ENCODE peak calls at places on chromosomes 6 and 20, in ten cellular contexts. N, T, J, W, M, I, C, Z, X and R are unnamed samples. For H3K9me3, the result is how much of the 10 kb centered on the place peaks cover.

GRCh38 chr6:131946404-131946991 is 4.7 kb downstream of the CCN2 start:
- DNase-seq in C (no peak), X (no peak), J (no peak), M (no peak), I (no peak), W (peak), Z (peak), T (peak), N (no peak), R (no peak)

GRCh38 chr6:97947841-97948240 is 664.8 kb upstream of the MMS22L start:
- DNase-seq in X (no peak), N (no peak), Z (no peak), T (peak), I (no peak), W (peak), C (peak), J (peak), M (no peak), R (no peak)

GRCh38 chr6:35417979-35418661 is 34.0 kb upstream of the FANCE start:
- DNase-seq in T (no peak), X (peak), Z (no peak), N (peak), W (no peak), M (no peak), J (no peak), C (no peak), I (peak), R (no peak)

GRCh38 chr20:15252289-15252688 is 914.9 kb upstream of the FLRT3 start:
- DNase-seq in T (no peak), C (no peak), J (no peak), X (no peak), W (no peak), I (no peak), M (no peak), Z (no peak), N (no peak), R (no peak)

GRCh38 chr6:75852721-75853120 is 103.7 kb downstream of the MYO6 start:
- DNase-seq in I (no peak), X (no peak), M (no peak), Z (no peak), T (no peak), W (peak), N (no peak), C (no peak), J (no peak), R (no peak)

GRCh38 chr6:148203970-148204369 is 138.7 kb upstream of the SASH1 start:
- DNase-seq in C (no peak), M (peak), I (no peak), T (no peak), Z (peak), X (no peak), W (peak), J (no peak), N (no peak), R (no peak)

GRCh38 chr20:3887870-3888614 is 1.1 kb upstream of the PANK2 start:
- DNase-seq in J (no peak), Z (no peak), N (no peak), M (peak), X (no peak), W (peak), T (no peak), C (no peak), I (no peak), R (no peak)

GRCh38 chr6:115667478-115667996 is 393.2 kb downstream of the FRK start:
- DNase-seq in C (no peak), X (no peak), I (no peak), T (no peak), J (no peak), W (no peak), Z (no peak), M (no peak), N (no peak), R (no peak)

GRCh38 chr6:121890307-121890910 is 455.0 kb downstream of the GJA1 start:
- DNase-seq in I (no peak), J (no peak), W (no peak), X (no peak), T (no peak), C (no peak), N (no peak), M (no peak), Z (no peak), R (no peak)

GRCh38 chr6:44630125-44631028 is 242.9 kb downstream of the CDC5L start:
- DNase-seq in C (peak), M (peak), X (no peak), J (no peak), T (peak), I (no peak), N (peak), Z (peak), W (peak), R (no peak)

GRCh38 chr6:170273681-170274080 is 17.2 kb downstream of the DLL1 start:
- DNase-seq in Z (no peak), J (no peak), X (no peak), I (no peak), C (no peak), W (no peak), N (no peak), T (no peak), M (no peak), R (no peak)

GRCh38 chr20:6632187-6632586 is 135.3 kb upstream of the BMP2 start:
- DNase-seq in J (no peak), W (no peak), N (peak), C (no peak), M (no peak), T (peak), I (no peak), X (no peak), Z (no peak), R (no peak)

GRCh38 chr20:32010666-32011065 is 428 bp downstream of the CCM2L start:
- DNase-seq in N (no peak), W (no peak), M (no peak), T (no peak), C (no peak), X (no peak), Z (no peak), I (no peak), J (no peak), R (no peak)

GRCh38 chr6:5108068-5108467 is 22.9 kb downstream of the PPP1R3G start:
- DNase-seq in J (no peak), I (no peak), X (no peak), M (no peak), Z (no peak), N (no peak), T (no peak), C (no peak), W (no peak), R (no peak)

GRCh38 chr20:31721408-31722332 is 998 bp downstream of the BCL2L1 start:
- DNase-seq in J (peak), N (peak), I (peak), W (no peak), Z (no peak), X (peak), T (peak), C (peak), M (peak), R (peak)

GRCh38 chr6:90469906-90470305 is 117.0 kb downstream of the MAP3K7 start:
- DNase-seq in M (no peak), I (no peak), W (peak), X (no peak), T (no peak), C (no peak), Z (no peak), N (no peak), J (no peak), R (no peak)

GRCh38 chr20:49275634-49276033 is 2.2 kb downstream of the ZNFX1 start:
- DNase-seq in W (no peak), J (no peak), T (no peak), X (no peak), Z (no peak), I (no peak), N (no peak), C (no peak), M (no peak), R (no peak)
- H3K4me3 ChIP-seq in W (peak), J (no peak), T (no peak), X (no peak), Z (peak), I (peak), N (no peak), C (no peak), M (peak), R (peak)

DNA sequence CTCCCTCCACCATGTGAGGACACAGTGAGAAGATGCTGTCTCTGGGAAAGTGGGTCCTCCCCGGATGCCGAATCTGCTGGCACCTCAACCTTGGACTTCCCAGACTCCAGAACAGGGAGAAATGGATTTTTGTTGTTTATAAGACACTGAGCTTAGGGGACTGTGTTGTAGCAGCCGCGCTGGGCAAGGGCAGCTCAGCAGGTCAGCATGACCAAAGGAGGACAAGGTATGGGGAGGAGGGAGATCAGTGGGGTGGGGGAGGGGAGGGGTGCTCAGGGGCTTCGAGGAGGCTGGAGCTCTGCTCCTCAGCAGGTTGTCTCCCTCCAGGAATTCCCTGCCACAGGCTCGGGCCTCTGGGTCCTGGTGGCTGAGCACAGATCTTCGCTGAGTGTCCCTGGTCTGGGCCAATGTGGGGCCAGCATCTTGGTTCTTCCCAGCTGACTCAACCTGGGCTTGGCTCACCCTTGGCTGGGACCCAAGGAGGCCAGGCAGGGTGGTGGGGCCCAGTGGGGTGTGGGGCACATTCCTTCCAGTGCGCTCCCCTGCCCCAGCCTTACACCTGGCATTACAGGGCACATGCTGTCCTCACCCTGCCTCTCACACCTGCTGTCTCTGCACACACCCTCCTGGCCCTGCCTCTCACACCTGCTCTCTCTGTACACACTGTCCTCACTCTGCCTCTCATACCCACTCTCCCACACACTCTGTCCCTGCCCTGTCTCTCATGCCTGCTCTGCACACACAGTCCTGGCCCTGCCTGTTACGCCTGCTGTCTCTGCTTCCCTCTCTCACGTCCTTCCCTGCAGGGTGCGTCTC is 107.3 kb downstream of the SYCP2 start:
- DNase-seq in J (no peak), Z (no peak), T (peak), I (no peak), X (peak), N (peak), C (peak), W (no peak), M (no peak), R (no peak)
- H3K9me3 ChIP-seq in J (under half), Z (under half), T (under half), I (under half), X (under half), N (under half), C (under half), W (under half), M (under half), R (under half)

DNA sequence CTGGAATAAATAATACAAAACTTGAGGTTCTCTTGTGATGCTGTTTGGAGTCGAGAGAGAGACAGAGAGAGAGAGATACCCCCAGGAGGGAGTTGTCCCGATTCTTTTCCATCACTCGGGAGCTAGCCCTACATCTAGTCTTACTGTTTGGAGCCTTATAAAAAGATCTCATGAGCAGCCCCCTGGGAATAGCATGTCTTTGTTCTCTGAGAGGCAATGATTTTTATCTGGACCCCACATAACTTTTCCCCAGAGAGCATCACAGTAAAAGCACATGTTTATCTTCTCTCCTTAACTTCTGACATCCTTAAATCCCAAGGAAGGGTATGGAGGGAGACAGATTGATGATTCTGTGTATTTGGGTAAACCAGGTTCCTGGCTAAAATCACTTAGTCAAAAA is 20.9 kb upstream of the HLA-DOA start:
- DNase-seq in J (no peak), N (no peak), C (no peak), M (peak), Z (no peak), T (no peak), I (no peak), W (no peak), X (no peak), R (no peak)
- H3K4me3 ChIP-seq in J (no peak), N (no peak), C (no peak), M (peak), Z (no peak), T (no peak), I (no peak), W (no peak), X (no peak), R (no peak)

DNA sequence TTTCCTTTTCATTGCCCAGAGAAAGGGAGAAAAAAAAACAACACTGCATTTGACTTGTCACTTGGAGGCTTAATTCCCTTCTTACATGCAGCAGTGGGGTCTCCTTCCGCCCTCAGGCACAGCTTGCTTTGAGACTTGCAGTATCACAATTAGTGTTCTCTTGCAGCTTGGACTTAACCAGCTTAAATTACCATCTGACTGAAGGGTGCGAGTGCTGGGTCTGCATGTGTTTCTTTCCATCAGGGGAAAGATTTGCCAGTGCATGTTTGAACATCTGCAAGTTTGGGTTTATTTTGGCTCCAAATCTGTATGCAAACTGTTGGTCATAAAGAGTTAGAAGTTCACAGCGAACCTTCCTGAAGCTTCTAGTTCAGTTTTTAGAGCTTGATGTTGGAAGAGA is 35.7 kb upstream of the IRF4 start:
- DNase-seq in C (no peak), N (no peak), T (no peak), J (no peak), Z (no peak), M (no peak), W (no peak), I (no peak), X (no peak), R (no peak)
- H3K9me3 ChIP-seq in C (under half), N (under half), T (under half), J (under half), Z (half or more), M (under half), W (under half), I (under half), X (under half), R (under half)